ENCODE peak calls at places on chromosome 15, in six cellular contexts. F is GM12892, M is K562, R is H1, O is HepG2, H is GM12878. G is an unnamed sample.

GRCh38 chr15:67025719-67026118 is 39.7 kb upstream of the SMAD3 start:
- DNase-seq in O (no peak), H (no peak), R (no peak), F (no peak), M (peak; percentile 56), G (no peak)

GRCh38 chr15:48336940-48337339 is 5.7 kb downstream of the DUT start:
- DNase-seq in F (no peak), H (no peak), R (no peak), O (peak; percentile 36), M (peak; percentile 51), G (no peak)

GRCh38 chr15:73741401-73741836 is 11.7 kb downstream of the INSYN1 start:
- DNase-seq in F (no peak), H (no peak), O (no peak), R (no peak), M (no peak), G (no peak)

GRCh38 chr15:99124641-99125040 is 19.8 kb downstream of the SYNM start:
- DNase-seq in M (no peak), R (no peak), O (no peak), H (no peak), F (no peak), G (no peak)

GRCh38 chr15:26873846-26874245 is 7.0 kb downstream of the GABRA5 start:
- DNase-seq in O (no peak), R (no peak), F (no peak), H (no peak), M (no peak), G (no peak)

GRCh38 chr15:88257311-88257901 is 867 bp upstream of the NTRK3 start:
- DNase-seq in R (peak; percentile 71), O (no peak), H (no peak), F (no peak), M (no peak), G (no peak)

GRCh38 chr15:85542895-85543331 is 162.5 kb downstream of the AKAP13 start:
- DNase-seq in R (no peak), O (no peak), F (no peak), H (no peak), M (no peak), G (no peak)

GRCh38 chr15:57255751-57256150 is 120.6 kb upstream of the CGNL1 start:
- DNase-seq in O (no peak), R (no peak), F (no peak), H (no peak), M (no peak), G (no peak)

GRCh38 chr15:83983634-83984458 is 251.7 kb upstream of the GOLGA6L4 start:
- DNase-seq in H (no peak), R (no peak), M (no peak), F (no peak), O (no peak), G (no peak)

GRCh38 chr15:36734366-36734765 is 154.9 kb downstream of the CDIN1 start:
- DNase-seq in O (no peak), R (no peak), H (no peak), F (no peak), M (no peak), G (no peak)

GRCh38 chr15:74878273-74878672 is 5.1 kb upstream of the SCAMP2 start:
- DNase-seq in R (no peak), O (no peak), F (no peak), H (no peak), M (no peak), G (no peak)

GRCh38 chr15:78685925-78686324 is 44.9 kb upstream of the CHRNB4 start:
- DNase-seq in H (no peak), F (no peak), O (no peak), R (peak; percentile 33), M (no peak), G (no peak)

GRCh38 chr15:58520464-58520863 is 88.7 kb downstream of the LIPC start:
- DNase-seq in M (peak; percentile 48), O (no peak), R (no peak), H (no peak), F (no peak), G (no peak)

GRCh38 chr15:97087337-97087736 is 756.8 kb downstream of the NR2F2 start:
- DNase-seq in F (no peak), M (no peak), H (no peak), R (no peak), O (no peak), G (no peak)

GRCh38 chr15:42104095-42104891 is 9.9 kb upstream of the PLA2G4D start:
- DNase-seq in O (no peak), F (no peak), R (no peak), M (no peak), H (no peak), G (no peak)

GRCh38 chr15:101807345-101807945 is 4.1 kb downstream of the OR4F6 start:
- DNase-seq in F (no peak), R (no peak), M (no peak), H (no peak), O (no peak), G (no peak)

GRCh38 chr15:79540551-79540950 is 108.4 kb downstream of the MINAR1 start:
- DNase-seq in F (no peak), M (peak; percentile 3), H (no peak), O (no peak), R (no peak), G (no peak)

DNA sequence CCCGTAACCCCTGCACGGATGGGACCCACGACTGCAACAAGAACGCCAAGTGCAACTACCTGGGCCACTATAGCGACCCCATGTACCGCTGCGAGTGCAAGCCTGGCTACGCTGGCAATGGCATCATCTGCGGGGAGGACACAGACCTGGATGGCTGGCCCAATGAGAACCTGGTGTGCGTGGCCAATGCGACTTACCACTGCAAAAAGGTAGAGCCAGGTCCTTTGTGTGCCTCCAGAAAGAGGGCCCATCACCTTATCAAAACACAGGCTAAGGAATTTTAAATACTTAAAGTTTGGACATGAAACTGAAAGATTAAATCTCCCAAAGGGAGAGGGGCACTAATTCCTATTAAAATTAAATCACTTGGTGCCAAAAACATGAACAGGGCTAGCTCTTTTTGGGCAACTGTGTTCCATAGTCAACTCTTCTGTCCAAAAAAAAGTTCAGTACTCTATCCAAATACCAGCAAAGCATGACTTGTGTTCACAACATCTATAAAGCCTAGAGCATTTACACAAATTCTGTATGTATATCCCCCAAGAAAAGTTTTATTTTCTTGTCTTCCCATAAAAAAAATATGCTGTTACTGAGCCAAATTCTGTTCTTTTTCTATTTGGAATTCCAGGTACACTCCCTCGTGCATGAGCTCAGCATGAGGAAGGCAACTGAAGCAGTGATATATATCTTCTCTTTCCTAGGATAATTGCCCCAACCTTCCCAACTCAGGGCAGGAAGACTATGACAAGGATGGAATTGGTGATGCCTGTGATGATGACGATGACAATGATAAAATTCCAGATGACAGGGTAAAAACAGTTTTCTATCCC is 9.2 kb downstream of the THBS1 start:
- DNase-seq in H (no peak), R (no peak), M (no peak), F (no peak), O (no peak), G (no peak)
- TF ChIP-seq POLR2A in H (no peak), R (no peak), M (no peak), F (no peak), O (no peak), G (no peak)

DNA sequence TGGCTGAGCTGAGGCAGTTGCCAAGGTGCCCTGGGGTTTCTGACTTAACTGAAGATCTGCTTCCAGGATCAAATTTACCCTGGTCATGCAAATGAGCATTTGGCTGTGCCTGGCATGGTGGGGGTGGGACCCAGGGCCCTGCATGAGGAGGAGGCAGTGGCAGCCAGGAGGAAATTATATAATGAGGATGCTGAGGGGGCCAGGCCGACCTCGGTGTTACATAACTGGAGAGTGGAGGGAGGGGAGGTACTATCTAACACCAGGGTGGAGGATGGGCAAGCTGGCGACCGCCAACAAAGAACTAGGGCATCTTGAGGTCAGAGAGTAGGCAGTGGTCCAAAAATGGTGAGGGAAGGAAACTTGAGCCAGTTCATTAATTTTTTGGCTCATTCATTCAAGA is 16.4 kb downstream of the PLEKHO2 start:
- DNase-seq in O (no peak), F (no peak), H (no peak), R (no peak), M (no peak), G (no peak)
- TF ChIP-seq POLR2AphosphoS5 in O (no peak), F (no peak), H (no peak), R (no peak), M (no peak), G (no peak)

DNA sequence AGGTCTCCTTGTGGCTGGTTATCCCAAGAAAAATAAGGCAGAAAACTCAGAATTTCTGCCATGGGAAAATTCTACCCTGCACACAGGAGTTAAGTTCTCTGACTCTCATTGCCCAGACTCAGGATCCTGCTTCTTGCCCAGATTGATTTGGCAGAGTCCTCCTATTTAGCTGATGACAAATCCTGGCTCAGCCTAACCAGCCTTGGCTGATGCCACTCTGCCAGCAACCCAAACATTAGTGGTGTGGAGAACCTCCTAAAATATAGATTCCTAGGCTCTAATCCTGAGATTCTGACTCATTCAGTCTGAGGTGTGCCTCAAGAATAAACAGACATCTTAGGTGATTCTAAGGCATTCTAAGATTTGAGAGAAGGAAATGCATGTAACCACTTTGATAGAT is 60.5 kb upstream of the ACTC1 start:
- DNase-seq in M (no peak), O (no peak), F (no peak), H (no peak), R (no peak), G (no peak)
- TF ChIP-seq TAF1 in M (no peak), O (no peak), F (no peak), H (no peak), R (no peak), G (no peak)

GRCh38 chr15:63372018-63372705 is 9.5 kb downstream of the CA12 start:
- DNase-seq in R (no peak), O (no peak), M (peak; percentile 66), H (no peak), F (no peak), G (no peak)
- TF ChIP-seq POLR2A in R (no peak), O (no peak), M (no peak), H (no peak), F (no peak), G (no peak)

GRCh38 chr15:28082891-28083688 is 16.0 kb downstream of the OCA2 start:
- DNase-seq in O (peak; percentile 76), R (no peak), M (no peak), F (no peak), H (no peak), G (no peak)

GRCh38 chr15:28086175-28086703 is 12.9 kb downstream of the OCA2 start:
- DNase-seq in R (peak; percentile 76), F (no peak), H (peak; percentile 25), M (peak; percentile 72), O (peak; percentile 60), G (peak; percentile 53)

GRCh38 chr15:28085489-28086174 is 13.5 kb downstream of the OCA2 start:
- DNase-seq in M (no peak), F (no peak), R (no peak), H (no peak), O (no peak), G (no peak)

GRCh38 chr15:28081594-28081993 is 17.5 kb downstream of the OCA2 start:
- DNase-seq in H (no peak), R (no peak), O (no peak), F (no peak), M (no peak), G (no peak)

GRCh38 chr15:28084547-28084946 is 14.6 kb downstream of the OCA2 start:
- DNase-seq in H (no peak), O (no peak), R (no peak), F (no peak), M (no peak), G (no peak)
- TF ChIP-seq POLR2AphosphoS5 in H (no peak), O (no peak), R (no peak), F (no peak), M (no peak), G (no peak)

G was measured in GM12891.